ENCODE peak calls at places on chromosomes 16 and 17, in four cellular contexts. One of them, this sample, is unnamed.

GRCh38 chr16:81448154-81449131 is 3.8 kb downstream of the CMIP start:
- DNase-seq in EH: no peak
- DNase-seq in left ventricle myocardium superior: no peak
- DNase-seq in GOT3: no peak
- DNase-seq in this sample: no peak

GRCh38 chr17:44992242-44992939 is 24.3 kb upstream of the C1QL1 start:
- DNase-seq in EH: no peak
- DNase-seq in left ventricle myocardium superior: no peak
- DNase-seq in GOT3: no peak
- DNase-seq in this sample: peak

GRCh38 chr16:369275-369865 is 968 bp downstream of the MRPL28 start:
- DNase-seq in EH: no peak
- DNase-seq in left ventricle myocardium superior: no peak
- DNase-seq in GOT3: no peak
- DNase-seq in this sample: no peak

GRCh38 chr17:7552621-7553051 is 3.8 kb downstream of the TNFSF12 start:
- DNase-seq in EH: no peak
- DNase-seq in left ventricle myocardium superior: no peak
- DNase-seq in GOT3: no peak
- DNase-seq in this sample: no peak

GRCh38 chr16:22659933-22660332 is 149.2 kb downstream of the NPIPB5 start:
- DNase-seq in EH: no peak
- DNase-seq in left ventricle myocardium superior: no peak
- DNase-seq in GOT3: no peak
- DNase-seq in this sample: no peak

GRCh38 chr17:68141050-68141449 is 105.5 kb downstream of the KPNA2 start:
- DNase-seq in EH: no peak
- DNase-seq in left ventricle myocardium superior: no peak
- DNase-seq in GOT3: no peak
- DNase-seq in this sample: peak

GRCh38 chr16:66267287-66268137 is 99.0 kb upstream of the CDH5 start:
- DNase-seq in EH: no peak
- DNase-seq in left ventricle myocardium superior: no peak
- DNase-seq in GOT3: no peak
- DNase-seq in this sample: peak

GRCh38 chr16:49854227-49855203 is 1.4 kb downstream of the ZNF423 start:
- DNase-seq in EH: peak
- DNase-seq in left ventricle myocardium superior: peak
- DNase-seq in GOT3: no peak
- DNase-seq in this sample: peak

GRCh38 chr17:75854881-75855309 is 240 bp downstream of the WBP2 start:
- DNase-seq in EH: no peak
- DNase-seq in left ventricle myocardium superior: peak
- DNase-seq in GOT3: no peak
- DNase-seq in this sample: peak

GRCh38 chr16:86951831-86952598 is 365.2 kb downstream of the C16orf95 start:
- DNase-seq in EH: peak
- DNase-seq in left ventricle myocardium superior: peak
- DNase-seq in GOT3: peak
- DNase-seq in this sample: peak

GRCh38 chr17:233473-233941 is 52.1 kb upstream of the DOC2B start:
- DNase-seq in EH: no peak
- DNase-seq in left ventricle myocardium superior: no peak
- DNase-seq in GOT3: no peak
- DNase-seq in this sample: no peak

GRCh38 chr16:7910116-7910515 is 577.5 kb downstream of the RBFOX1 start:
- DNase-seq in EH: no peak
- DNase-seq in left ventricle myocardium superior: no peak
- DNase-seq in GOT3: no peak
- DNase-seq in this sample: no peak

GRCh38 chr16:30527635-30528178 is 1.3 kb upstream of the ZNF768 start:
- DNase-seq in EH: peak
- DNase-seq in left ventricle myocardium superior: no peak
- DNase-seq in GOT3: no peak
- DNase-seq in this sample: peak

GRCh38 chr17:42618442-42619150 is 9.1 kb downstream of the TUBG1 start:
- DNase-seq in EH: peak
- DNase-seq in left ventricle myocardium superior: peak
- DNase-seq in GOT3: no peak
- DNase-seq in this sample: no peak

GRCh38 chr17:29148257-29148789 is 31.9 kb downstream of the MYO18A start:
- DNase-seq in EH: no peak
- DNase-seq in left ventricle myocardium superior: no peak
- DNase-seq in GOT3: no peak
- DNase-seq in this sample: no peak

GRCh38 chr17:46193626-46194392 is 580 bp upstream of the KANSL1 start:
- DNase-seq in EH: peak
- DNase-seq in left ventricle myocardium superior: peak
- DNase-seq in GOT3: peak
- DNase-seq in this sample: peak

GRCh38 chr16:24440296-24440695 is 99.1 kb upstream of the RBBP6 start:
- DNase-seq in EH: no peak
- DNase-seq in left ventricle myocardium superior: no peak
- DNase-seq in GOT3: no peak
- DNase-seq in this sample: no peak

GRCh38 chr17:30236807-30237206 is 1.3 kb upstream of the SLC6A4 start:
- DNase-seq in EH: peak
- DNase-seq in left ventricle myocardium superior: peak
- DNase-seq in GOT3: no peak
- DNase-seq in this sample: peak

GRCh38 chr17:74199306-74200092 is 4.0 kb upstream of the RPL38 start:
- DNase-seq in EH: peak
- DNase-seq in left ventricle myocardium superior: peak
- DNase-seq in GOT3: no peak
- DNase-seq in this sample: peak

GRCh38 chr16:74999683-75000480 is 1.1 kb downstream of the ZNRF1 start:
- DNase-seq in EH: peak
- DNase-seq in left ventricle myocardium superior: peak
- DNase-seq in GOT3: no peak
- DNase-seq in this sample: peak

GRCh38 chr17:67818110-67819002 is 6.9 kb upstream of the BPTF start:
- DNase-seq in EH: no peak
- DNase-seq in left ventricle myocardium superior: no peak
- DNase-seq in GOT3: no peak
- DNase-seq in this sample: peak

GRCh38 chr17:16464641-16465312 is 27.2 kb downstream of the LRRC75A start:
- DNase-seq in EH: no peak
- DNase-seq in left ventricle myocardium superior: no peak
- DNase-seq in GOT3: no peak
- DNase-seq in this sample: peak

GRCh38 chr17:31494259-31495048 is 103.0 kb downstream of the RAB11FIP4 start:
- DNase-seq in EH: no peak
- DNase-seq in left ventricle myocardium superior: no peak
- DNase-seq in GOT3: no peak
- DNase-seq in this sample: peak

GRCh38 chr17:78998311-78999055 is 11.1 kb downstream of the CANT1 start:
- DNase-seq in EH: no peak
- DNase-seq in left ventricle myocardium superior: peak
- DNase-seq in GOT3: no peak
- DNase-seq in this sample: peak

This sample was measured in osteoblast.